ENCODE peak calls at places on chromosomes 7 and 10, in four cellular contexts. G, D, O and W are unnamed samples.

GRCh38 chr7:37201003-37201875 is 247.4 kb downstream of the ELMO1 start:
- DNase-seq in O (peak; percentile 28), D (peak; percentile 48), G (peak; percentile 87), W (peak; percentile 31)

GRCh38 chr7:105875505-105875904 is 894 bp downstream of the ATXN7L1 start:
- DNase-seq in O (no peak), D (no peak), G (no peak), W (no peak)

GRCh38 chr10:110806335-110806734 is 65.4 kb upstream of the PDCD4 start:
- DNase-seq in O (no peak), G (no peak), D (no peak), W (no peak)

GRCh38 chr7:48147078-48147591 is 24.1 kb upstream of the ABCA13 start:
- DNase-seq in D (no peak), G (no peak), O (no peak), W (no peak)

GRCh38 chr7:87628780-87629569 is 777 bp downstream of the RUNDC3B start:
- DNase-seq in O (no peak), G (no peak), D (no peak), W (no peak)

GRCh38 chr7:95357623-95358022 is 33.3 kb upstream of the PON1 start:
- DNase-seq in G (no peak), D (no peak), O (no peak), W (no peak)

GRCh38 chr7:31175672-31176071 is 123.6 kb downstream of the ADCYAP1R1 start:
- DNase-seq in D (no peak), O (no peak), G (no peak), W (no peak)

GRCh38 chr10:7626283-7626682 is 40.5 kb downstream of the ITIH5 start:
- DNase-seq in G (no peak), O (no peak), D (no peak), W (no peak)

GRCh38 chr10:108434818-108435217 is 1270.3 kb upstream of the SORCS1 start:
- DNase-seq in D (no peak), G (no peak), O (no peak), W (no peak)

GRCh38 chr7:132720835-132721234 is 144.6 kb upstream of the PLXNA4 start:
- DNase-seq in G (no peak), O (no peak), D (no peak), W (no peak)

GRCh38 chr10:43322769-43323168 is 48.7 kb upstream of the FXYD4 start:
- DNase-seq in D (no peak), O (peak; percentile 18), G (peak; percentile 27), W (no peak)

GRCh38 chr7:12137283-12137682 is 73.8 kb upstream of the TMEM106B start:
- DNase-seq in G (no peak), O (no peak), D (no peak), W (no peak)

GRCh38 chr7:105791926-105792325 is 84.5 kb downstream of the ATXN7L1 start:
- DNase-seq in O (no peak), G (no peak), D (no peak), W (no peak)

GRCh38 chr7:27159278-27160146 is 3.0 kb upstream of the HOXA7 start:
- DNase-seq in O (no peak), G (no peak), D (no peak), W (no peak)

GRCh38 chr7:4683884-4684565 is 1.9 kb downstream of the FOXK1 start:
- DNase-seq in G (peak; percentile 70), D (no peak), O (no peak), W (no peak)

GRCh38 chr7:102322202-102322715 is 34.0 kb downstream of the SPDYE6 start:
- DNase-seq in G (peak; percentile 1), D (no peak), O (no peak), W (no peak)

GRCh38 chr10:100304414-100304813 is 17.9 kb upstream of the BLOC1S2 start:
- DNase-seq in G (no peak), O (no peak), D (no peak), W (no peak)

GRCh38 chr7:42227931-42228591 is 8.9 kb downstream of the GLI3 start:
- DNase-seq in G (peak; percentile 44), O (no peak), D (no peak), W (no peak)